ENCODE peak calls at places on chromosome 21, in five cellular contexts. One of them, this sample, is unnamed.

GRCh38 chr21:34550400-34550799 is 38.4 kb upstream of the KCNE1 start:
- DNase-seq in cardiac fibroblast: no peak
- DNase-seq in GM12865: no peak
- DNase-seq in esophagus squamous epithelium: no peak
- DNase-seq in AG09309: no peak
- DNase-seq in this sample: no peak

GRCh38 chr21:37532868-37533780 is 166.6 kb downstream of the DYRK1A start:
- DNase-seq in AG09309: no peak
- DNase-seq in GM12865: peak
- DNase-seq in esophagus squamous epithelium: no peak
- DNase-seq in cardiac fibroblast: peak
- DNase-seq in this sample: no peak

GRCh38 chr21:16422702-16423101 is 692.9 kb downstream of the USP25 start:
- DNase-seq in GM12865: no peak
- DNase-seq in esophagus squamous epithelium: no peak
- DNase-seq in AG09309: no peak
- DNase-seq in cardiac fibroblast: peak
- DNase-seq in this sample: no peak

GRCh38 chr21:36792505-36792967 is 93.6 kb downstream of the SIM2 start:
- DNase-seq in esophagus squamous epithelium: no peak
- DNase-seq in cardiac fibroblast: peak
- DNase-seq in GM12865: no peak
- DNase-seq in AG09309: no peak
- DNase-seq in this sample: peak

GRCh38 chr21:21624674-21625073 is 626.5 kb downstream of the NCAM2 start:
- DNase-seq in cardiac fibroblast: peak
- DNase-seq in AG09309: no peak
- DNase-seq in GM12865: no peak
- DNase-seq in esophagus squamous epithelium: no peak
- DNase-seq in this sample: no peak

GRCh38 chr21:46289655-46290178 is 3.6 kb downstream of the YBEY start:
- DNase-seq in esophagus squamous epithelium: no peak
- DNase-seq in cardiac fibroblast: no peak
- DNase-seq in GM12865: peak
- DNase-seq in AG09309: no peak
- DNase-seq in this sample: no peak

GRCh38 chr21:31218830-31219608 is 125.0 kb downstream of the TIAM1 start:
- DNase-seq in esophagus squamous epithelium: no peak
- DNase-seq in AG09309: no peak
- DNase-seq in cardiac fibroblast: peak
- DNase-seq in GM12865: no peak
- DNase-seq in this sample: peak

GRCh38 chr21:36913247-36914169 is 53.0 kb downstream of the HLCS start:
- DNase-seq in GM12865: no peak
- DNase-seq in AG09309: no peak
- DNase-seq in esophagus squamous epithelium: no peak
- DNase-seq in cardiac fibroblast: no peak
- DNase-seq in this sample: peak

GRCh38 chr21:46037338-46038325 is 56.1 kb downstream of the COL6A1 start:
- DNase-seq in cardiac fibroblast: no peak
- DNase-seq in GM12865: no peak
- DNase-seq in AG09309: no peak
- DNase-seq in esophagus squamous epithelium: no peak
- DNase-seq in this sample: no peak

GRCh38 chr21:37868896-37869295 is 47.4 kb downstream of the KCNJ6 start:
- DNase-seq in esophagus squamous epithelium: no peak
- DNase-seq in GM12865: no peak
- DNase-seq in cardiac fibroblast: peak
- DNase-seq in AG09309: no peak
- DNase-seq in this sample: no peak

GRCh38 chr21:34511787-34512451 is at the start of gene KCNE1:
- DNase-seq in cardiac fibroblast: peak
- DNase-seq in AG09309: no peak
- DNase-seq in GM12865: no peak
- DNase-seq in esophagus squamous epithelium: no peak
- DNase-seq in this sample: peak

GRCh38 chr21:29289317-29289716 is 9.4 kb upstream of the BACH1 start:
- DNase-seq in GM12865: no peak
- DNase-seq in cardiac fibroblast: no peak
- DNase-seq in esophagus squamous epithelium: no peak
- DNase-seq in AG09309: no peak
- DNase-seq in this sample: no peak

GRCh38 chr21:38661296-38662223 is 144.2 kb upstream of the ETS2 start:
- DNase-seq in cardiac fibroblast: peak
- DNase-seq in esophagus squamous epithelium: no peak
- DNase-seq in GM12865: no peak
- DNase-seq in AG09309: no peak
- DNase-seq in this sample: no peak

GRCh38 chr21:32173106-32173755 is 105.6 kb downstream of the MIS18A start:
- DNase-seq in esophagus squamous epithelium: no peak
- DNase-seq in GM12865: no peak
- DNase-seq in cardiac fibroblast: no peak
- DNase-seq in AG09309: no peak
- DNase-seq in this sample: no peak

GRCh38 chr21:46060596-46061061 is 37.3 kb upstream of the COL6A2 start:
- DNase-seq in GM12865: peak
- DNase-seq in esophagus squamous epithelium: no peak
- DNase-seq in AG09309: peak
- DNase-seq in cardiac fibroblast: peak
- DNase-seq in this sample: peak

GRCh38 chr21:31107151-31107785 is 69.0 kb upstream of the KRTAP19-8 start:
- DNase-seq in GM12865: no peak
- DNase-seq in cardiac fibroblast: no peak
- DNase-seq in esophagus squamous epithelium: no peak
- DNase-seq in AG09309: no peak
- DNase-seq in this sample: no peak

GRCh38 chr21:31354122-31354521 is 10.1 kb upstream of the TIAM1 start:
- DNase-seq in cardiac fibroblast: no peak
- DNase-seq in AG09309: no peak
- DNase-seq in esophagus squamous epithelium: no peak
- DNase-seq in GM12865: no peak
- DNase-seq in this sample: no peak

GRCh38 chr21:30580132-30580531 is 10.1 kb downstream of the KRTAP22-2 start:
- DNase-seq in GM12865: no peak
- DNase-seq in AG09309: no peak
- DNase-seq in esophagus squamous epithelium: no peak
- DNase-seq in cardiac fibroblast: no peak
- DNase-seq in this sample: no peak

GRCh38 chr21:38942617-38943245 is 137.0 kb downstream of the ETS2 start:
- DNase-seq in AG09309: no peak
- DNase-seq in esophagus squamous epithelium: no peak
- DNase-seq in cardiac fibroblast: no peak
- DNase-seq in GM12865: no peak
- DNase-seq in this sample: no peak

GRCh38 chr21:17550671-17551308 is 37.9 kb downstream of the CXADR start:
- DNase-seq in GM12865: no peak
- DNase-seq in cardiac fibroblast: no peak
- DNase-seq in esophagus squamous epithelium: no peak
- DNase-seq in AG09309: no peak
- DNase-seq in this sample: no peak

GRCh38 chr21:17560377-17560776 is 47.5 kb downstream of the CXADR start:
- DNase-seq in GM12865: no peak
- DNase-seq in AG09309: no peak
- DNase-seq in cardiac fibroblast: no peak
- DNase-seq in esophagus squamous epithelium: no peak
- DNase-seq in this sample: no peak

GRCh38 chr21:17554120-17554519 is 41.3 kb downstream of the CXADR start:
- DNase-seq in esophagus squamous epithelium: no peak
- DNase-seq in cardiac fibroblast: no peak
- DNase-seq in GM12865: no peak
- DNase-seq in AG09309: no peak
- DNase-seq in this sample: no peak

GRCh38 chr21:17552410-17552809 is 39.6 kb downstream of the CXADR start:
- DNase-seq in GM12865: no peak
- DNase-seq in AG09309: no peak
- DNase-seq in cardiac fibroblast: no peak
- DNase-seq in esophagus squamous epithelium: no peak
- DNase-seq in this sample: no peak

DNA sequence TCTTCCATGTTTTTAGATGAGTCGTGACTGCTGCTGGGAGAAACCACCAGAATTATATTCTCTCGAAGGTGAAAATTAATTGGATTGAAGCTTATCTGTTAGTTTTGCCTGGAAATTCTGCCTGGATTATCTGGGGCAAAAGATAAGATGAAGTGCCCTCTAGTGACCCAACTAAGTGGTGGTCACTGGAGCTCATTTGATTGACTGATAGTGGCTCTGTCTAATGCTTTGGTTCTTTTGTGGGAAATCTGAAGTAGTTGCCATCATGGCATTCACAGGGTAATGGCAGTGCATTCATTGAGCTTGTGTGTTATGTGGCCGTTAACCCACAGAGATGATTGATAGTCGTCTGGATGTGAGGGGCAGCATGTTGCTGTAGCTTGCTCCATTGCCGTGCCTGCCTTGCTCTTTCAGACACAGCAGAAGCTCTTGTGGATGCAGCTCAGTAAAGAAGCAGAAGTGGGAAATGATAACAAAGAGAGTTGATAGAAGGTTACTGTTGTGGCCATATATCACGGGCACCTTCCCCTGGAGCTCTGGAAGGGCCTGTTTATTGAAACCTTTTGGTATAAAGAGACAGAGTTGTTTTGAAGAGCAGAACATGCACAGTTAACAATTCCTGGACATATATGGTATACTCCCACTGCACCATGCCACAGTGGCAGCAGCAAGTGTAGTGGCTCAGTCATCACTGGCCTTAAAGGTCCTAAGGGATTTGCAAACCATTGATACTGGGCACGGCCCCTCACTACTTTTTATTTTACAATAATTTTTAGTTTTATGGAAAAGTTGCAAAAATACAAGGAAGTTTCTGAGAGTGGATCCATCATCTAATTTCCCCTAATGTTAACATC is 42.0 kb downstream of the CXADR start:
- DNase-seq in GM12865: no peak
- DNase-seq in AG09309: no peak
- DNase-seq in cardiac fibroblast: peak
- DNase-seq in esophagus squamous epithelium: no peak
- DNase-seq in this sample: no peak
- TF ChIP-seq CTCF in GM12865: no peak
- TF ChIP-seq CTCF in AG09309: no peak
- TF ChIP-seq CTCF in cardiac fibroblast: peak
- TF ChIP-seq CTCF in esophagus squamous epithelium: no peak
- TF ChIP-seq CTCF in this sample: peak

GRCh38 chr21:35603471-35603870 is 456.9 kb downstream of the SETD4 start:
- DNase-seq in esophagus squamous epithelium: no peak
- DNase-seq in cardiac fibroblast: no peak
- DNase-seq in GM12865: no peak
- DNase-seq in AG09309: no peak
- DNase-seq in this sample: no peak
- TF ChIP-seq CTCF in esophagus squamous epithelium: no peak
- TF ChIP-seq CTCF in cardiac fibroblast: no peak
- TF ChIP-seq CTCF in GM12865: no peak
- TF ChIP-seq CTCF in AG09309: peak
- TF ChIP-seq CTCF in this sample: no peak

DNA sequence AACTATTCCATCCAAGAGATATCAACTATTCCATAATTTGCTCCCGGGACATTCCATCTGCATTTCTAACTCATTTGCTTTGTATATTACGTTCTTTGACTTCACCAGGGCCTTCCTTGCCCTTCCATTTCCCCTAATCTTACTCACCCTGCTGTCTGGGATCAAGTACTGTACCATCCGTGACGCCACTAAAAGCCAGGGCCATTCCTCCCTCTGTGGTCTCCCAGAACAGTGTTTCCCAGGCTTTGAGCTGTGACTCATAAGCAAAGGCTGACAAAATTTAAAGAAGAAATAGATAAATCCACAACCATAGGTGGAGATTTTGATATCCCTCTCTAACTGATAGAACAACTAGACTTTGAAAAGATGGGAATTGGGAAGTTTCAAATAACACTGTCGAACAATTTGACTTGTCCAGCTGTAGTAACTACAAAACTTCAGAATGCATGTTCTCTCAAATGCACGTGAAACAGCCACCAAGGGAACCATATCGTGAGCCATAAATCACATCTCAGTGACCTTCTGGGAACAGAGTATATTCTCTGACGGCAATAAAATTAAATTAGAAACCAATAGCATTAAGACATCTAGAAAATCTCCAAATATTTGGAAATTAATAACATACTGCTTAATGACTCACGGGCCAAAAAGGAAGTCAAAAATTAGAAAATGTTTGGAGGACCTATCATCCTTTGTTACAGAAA is 501.0 kb downstream of the SETD4 start:
- DNase-seq in esophagus squamous epithelium: no peak
- DNase-seq in AG09309: peak
- DNase-seq in GM12865: no peak
- DNase-seq in cardiac fibroblast: peak
- DNase-seq in this sample: no peak
- TF ChIP-seq CTCF in esophagus squamous epithelium: no peak
- TF ChIP-seq CTCF in AG09309: peak
- TF ChIP-seq CTCF in GM12865: no peak
- TF ChIP-seq CTCF in cardiac fibroblast: peak
- TF ChIP-seq CTCF in this sample: no peak

DNA sequence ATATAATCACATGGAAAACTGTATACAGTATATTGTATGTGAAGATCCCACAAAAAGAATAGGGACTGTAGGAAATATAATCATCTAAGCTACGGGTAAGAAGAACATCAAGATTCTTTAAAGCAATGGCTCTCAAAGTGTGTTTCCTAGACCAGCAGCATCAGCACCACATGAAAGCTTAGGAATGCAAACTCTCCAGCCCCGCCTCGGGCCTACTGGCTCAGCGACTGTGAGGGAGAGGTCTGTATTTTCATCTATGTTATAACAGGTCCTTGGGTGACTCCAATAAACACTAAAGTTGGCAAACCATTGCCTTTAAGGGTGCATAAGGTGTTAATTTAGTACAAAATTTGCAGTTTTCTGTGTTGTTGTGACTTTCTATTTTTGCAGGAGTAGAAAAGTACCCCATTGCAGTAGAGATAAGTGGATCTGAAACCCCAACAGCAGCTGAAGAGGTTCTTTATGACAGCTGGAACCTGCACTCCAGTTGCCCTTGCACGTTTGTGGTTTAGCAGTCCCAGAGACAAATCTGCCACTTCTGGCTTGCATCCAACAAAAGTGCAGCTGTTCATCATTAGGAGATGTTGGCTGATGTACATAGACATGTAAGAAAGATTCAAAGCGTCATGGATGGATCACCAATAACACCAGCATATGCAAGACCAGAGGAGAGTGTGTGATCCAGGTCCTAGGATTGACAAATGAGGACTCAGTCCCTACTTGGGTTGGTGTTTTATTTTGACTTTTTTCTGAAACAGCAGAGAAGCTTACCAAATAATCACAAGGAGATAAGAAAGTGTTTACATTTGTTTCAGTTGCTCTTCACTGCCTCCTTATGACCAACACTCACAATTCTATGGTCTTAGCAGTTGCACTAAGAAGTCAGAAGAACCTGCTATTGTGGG is 15.9 kb upstream of the IFNAR1 start:
- DNase-seq in esophagus squamous epithelium: no peak
- DNase-seq in cardiac fibroblast: no peak
- DNase-seq in AG09309: no peak
- DNase-seq in GM12865: peak
- DNase-seq in this sample: peak
- TF ChIP-seq CTCF in esophagus squamous epithelium: no peak
- TF ChIP-seq CTCF in cardiac fibroblast: no peak
- TF ChIP-seq CTCF in AG09309: no peak
- TF ChIP-seq CTCF in GM12865: peak
- TF ChIP-seq CTCF in this sample: no peak

GRCh38 chr21:18801468-18801867 is 397.9 kb upstream of the TMPRSS15 start:
- DNase-seq in GM12865: no peak
- DNase-seq in AG09309: no peak
- DNase-seq in esophagus squamous epithelium: no peak
- DNase-seq in cardiac fibroblast: no peak
- DNase-seq in this sample: no peak
- TF ChIP-seq CTCF in GM12865: no peak
- TF ChIP-seq CTCF in AG09309: no peak
- TF ChIP-seq CTCF in esophagus squamous epithelium: no peak
- TF ChIP-seq CTCF in cardiac fibroblast: no peak
- TF ChIP-seq CTCF in this sample: no peak